ENCODE peak calls at places on chromosomes 13 and 19, in six cellular contexts. Z, E, H, X, K and W are unnamed samples.

GRCh38 chr13:76597868-76598267 is 288.3 kb downstream of the KCTD12 start:
- DNase-seq in Z (no peak), E (no peak), H (no peak), X (no peak), K (no peak), W (no peak)

GRCh38 chr19:1106841-1107654 is 3.3 kb downstream of the GPX4 start:
- DNase-seq in Z (no peak), E (peak), H (no peak), X (no peak), K (no peak), W (no peak)

GRCh38 chr13:97367016-97367415 is 67.0 kb upstream of the RAP2A start:
- DNase-seq in Z (no peak), E (no peak), H (no peak), X (no peak), K (no peak), W (no peak)

GRCh38 chr13:113942591-113943103 is 31.2 kb downstream of the C13orf46 start:
- DNase-seq in Z (no peak), E (no peak), H (no peak), X (no peak), K (no peak), W (no peak)

GRCh38 chr13:91567485-91568207 is 169.2 kb downstream of the GPC5 start:
- DNase-seq in Z (no peak), E (no peak), H (no peak), X (no peak), K (no peak), W (no peak)

GRCh38 chr19:41001243-41001971 is 10.3 kb downstream of the CYP2B6 start:
- DNase-seq in Z (no peak), E (no peak), H (no peak), X (no peak), K (no peak), W (no peak)

GRCh38 chr19:4103073-4103418 is 20.9 kb downstream of the MAP2K2 start:
- DNase-seq in Z (no peak), E (peak), H (no peak), X (no peak), K (no peak), W (no peak)

GRCh38 chr13:73040968-73041580 is 17.7 kb upstream of the KLF5 start:
- DNase-seq in Z (no peak), E (no peak), H (no peak), X (no peak), K (no peak), W (no peak)

GRCh38 chr13:97125810-97126738 is 96.1 kb upstream of the MBNL2 start:
- DNase-seq in Z (peak), E (peak), H (no peak), X (no peak), K (no peak), W (no peak)

GRCh38 chr13:33312150-33312908 is 26.8 kb upstream of the STARD13 start:
- DNase-seq in Z (no peak), E (peak), H (no peak), X (no peak), K (no peak), W (no peak)

GRCh38 chr13:84542348-84542747 is 660.1 kb upstream of the SLITRK1 start:
- DNase-seq in Z (no peak), E (no peak), H (no peak), X (no peak), K (no peak), W (no peak)

GRCh38 chr19:56099638-56100539 is 21.2 kb downstream of the ZNF787 start:
- DNase-seq in Z (no peak), E (no peak), H (no peak), X (no peak), K (no peak), W (no peak)

GRCh38 chr19:11152318-11153062 is 3.1 kb downstream of the SPC24 start:
- DNase-seq in Z (peak), E (peak), H (no peak), X (no peak), K (no peak), W (no peak)

GRCh38 chr19:7870571-7871279 is 3.5 kb downstream of the PRR36 start:
- DNase-seq in Z (no peak), E (peak), H (peak), X (no peak), K (peak), W (peak)

GRCh38 chr19:35955881-35956634 is 19.9 kb downstream of the LRFN3 start:
- DNase-seq in Z (no peak), E (no peak), H (no peak), X (no peak), K (no peak), W (no peak)

GRCh38 chr13:90177519-90177918 is 1170.0 kb upstream of the MIR17HG start:
- DNase-seq in Z (no peak), E (no peak), H (no peak), X (no peak), K (no peak), W (no peak)

GRCh38 chr13:30526612-30527217 is 61.0 kb upstream of the HMGB1 start:
- DNase-seq in Z (peak), E (peak), H (no peak), X (no peak), K (no peak), W (no peak)

GRCh38 chr13:36154567-36155231 is 23.5 kb upstream of the DCLK1 start:
- DNase-seq in Z (peak), E (peak), H (no peak), X (no peak), K (no peak), W (no peak)

GRCh38 chr13:79807554-79807953 is 326.6 kb downstream of the NDFIP2 start:
- DNase-seq in Z (no peak), E (no peak), H (no peak), X (no peak), K (no peak), W (no peak)

GRCh38 chr19:3516675-3517207 is 10.6 kb downstream of the FZR1 start:
- DNase-seq in Z (no peak), E (no peak), H (no peak), X (peak), K (no peak), W (no peak)

GRCh38 chr19:16871870-16872269 is 16.9 kb upstream of the F2RL3 start:
- DNase-seq in Z (no peak), E (no peak), H (no peak), X (no peak), K (no peak), W (no peak)

GRCh38 chr19:55683449-55684261 is 8.6 kb downstream of the EPN1 start:
- DNase-seq in Z (no peak), E (no peak), H (no peak), X (no peak), K (no peak), W (no peak)

GRCh38 chr19:18351544-18351943 is 11.1 kb downstream of the PGPEP1 start:
- DNase-seq in Z (no peak), E (no peak), H (no peak), X (no peak), K (no peak), W (no peak)

GRCh38 chr13:42626461-42626860 is 52.5 kb downstream of the TNFSF11 start:
- DNase-seq in Z (no peak), E (no peak), H (no peak), X (no peak), K (no peak), W (no peak)

GRCh38 chr19:53612762-53613526 is 18.9 kb upstream of the DPRX start:
- DNase-seq in Z (no peak), E (no peak), H (no peak), X (no peak), K (no peak), W (no peak)

GRCh38 chr19:47646924-47647323 is 38.0 kb downstream of the BICRA start:
- DNase-seq in Z (no peak), E (no peak), H (no peak), X (no peak), K (no peak), W (no peak)

GRCh38 chr13:42487221-42487620 is 86.7 kb upstream of the TNFSF11 start:
- DNase-seq in Z (no peak), E (peak), H (no peak), X (no peak), K (no peak), W (no peak)

GRCh38 chr13:37392389-37392788 is 206.2 kb downstream of the POSTN start:
- DNase-seq in Z (no peak), E (no peak), H (no peak), X (no peak), K (no peak), W (no peak)

GRCh38 chr13:109655206-109655600 is 131.2 kb downstream of the IRS2 start:
- DNase-seq in Z (no peak), E (no peak), H (no peak), X (no peak), K (no peak), W (no peak)

GRCh38 chr13:99796175-99796819 is 175.3 kb downstream of the ZIC5 start:
- DNase-seq in Z (no peak), E (peak), H (no peak), X (no peak), K (peak), W (no peak)

GRCh38 chr13:110396913-110397379 is 89.9 kb downstream of the COL4A2 start:
- DNase-seq in Z (peak), E (peak), H (no peak), X (no peak), K (no peak), W (no peak)

GRCh38 chr13:80171096-80171495 is 169.8 kb downstream of the SPRY2 start:
- DNase-seq in Z (no peak), E (no peak), H (no peak), X (no peak), K (no peak), W (no peak)

GRCh38 chr19:55504252-55504603 is 16.0 kb downstream of the SSC5D start:
- DNase-seq in Z (no peak), E (no peak), H (no peak), X (no peak), K (no peak), W (no peak)

GRCh38 chr19:21328402-21328801 is 808 bp downstream of the ZNF708 start:
- DNase-seq in Z (no peak), E (peak), H (no peak), X (no peak), K (no peak), W (no peak)